ENCODE peak calls at places on chromosome 7, in six cellular contexts. One of them, this sample, is unnamed.

GRCh38 chr7:1087952-1088920 is at the start of gene GPER1:
- DNase-seq in NCI-H1417: no peak
- DNase-seq in T-helper 2 cell: no peak
- DNase-seq in foreskin fibroblast: peak
- DNase-seq in Ammon's horn: peak
- DNase-seq in cerebellum: peak
- DNase-seq in this sample: no peak

GRCh38 chr7:20776942-20777341 is 9.7 kb downstream of the SP8 start:
- DNase-seq in NCI-H1417: no peak
- DNase-seq in T-helper 2 cell: no peak
- DNase-seq in foreskin fibroblast: no peak
- DNase-seq in Ammon's horn: no peak
- DNase-seq in cerebellum: no peak
- DNase-seq in this sample: no peak

GRCh38 chr7:78134256-78134655 is 335.7 kb downstream of the PHTF2 start:
- DNase-seq in NCI-H1417: peak
- DNase-seq in T-helper 2 cell: no peak
- DNase-seq in foreskin fibroblast: peak
- DNase-seq in Ammon's horn: no peak
- DNase-seq in cerebellum: no peak
- DNase-seq in this sample: peak

GRCh38 chr7:115734643-115735042 is 295.9 kb downstream of the TFEC start:
- DNase-seq in NCI-H1417: peak
- DNase-seq in T-helper 2 cell: no peak
- DNase-seq in foreskin fibroblast: no peak
- DNase-seq in Ammon's horn: no peak
- DNase-seq in cerebellum: no peak
- DNase-seq in this sample: no peak

GRCh38 chr7:80537091-80537490 is 25.2 kb upstream of the GNAT3 start:
- DNase-seq in NCI-H1417: no peak
- DNase-seq in T-helper 2 cell: no peak
- DNase-seq in foreskin fibroblast: no peak
- DNase-seq in Ammon's horn: no peak
- DNase-seq in cerebellum: no peak
- DNase-seq in this sample: no peak

GRCh38 chr7:70092314-70093303 is 494.3 kb downstream of the AUTS2 start:
- DNase-seq in NCI-H1417: peak
- DNase-seq in T-helper 2 cell: no peak
- DNase-seq in foreskin fibroblast: no peak
- DNase-seq in Ammon's horn: peak
- DNase-seq in cerebellum: no peak
- DNase-seq in this sample: peak

GRCh38 chr7:27923308-27923980 is 183.5 kb downstream of the TAX1BP1 start:
- DNase-seq in NCI-H1417: no peak
- DNase-seq in T-helper 2 cell: no peak
- DNase-seq in foreskin fibroblast: no peak
- DNase-seq in Ammon's horn: no peak
- DNase-seq in cerebellum: no peak
- DNase-seq in this sample: peak

GRCh38 chr7:149245244-149245643 is 5.8 kb downstream of the ZNF212 start:
- DNase-seq in NCI-H1417: no peak
- DNase-seq in T-helper 2 cell: no peak
- DNase-seq in foreskin fibroblast: no peak
- DNase-seq in Ammon's horn: no peak
- DNase-seq in cerebellum: no peak
- DNase-seq in this sample: no peak

GRCh38 chr7:122674502-122674901 is 24.4 kb downstream of the RNF133 start:
- DNase-seq in NCI-H1417: no peak
- DNase-seq in T-helper 2 cell: no peak
- DNase-seq in foreskin fibroblast: no peak
- DNase-seq in Ammon's horn: peak
- DNase-seq in cerebellum: peak
- DNase-seq in this sample: no peak

GRCh38 chr7:136925556-136925955 is 57.1 kb downstream of the CHRM2 start:
- DNase-seq in NCI-H1417: no peak
- DNase-seq in T-helper 2 cell: no peak
- DNase-seq in foreskin fibroblast: no peak
- DNase-seq in Ammon's horn: no peak
- DNase-seq in cerebellum: no peak
- DNase-seq in this sample: no peak

GRCh38 chr7:89334785-89335184 is 539.2 kb upstream of the TEX47 start:
- DNase-seq in NCI-H1417: no peak
- DNase-seq in T-helper 2 cell: no peak
- DNase-seq in foreskin fibroblast: no peak
- DNase-seq in Ammon's horn: no peak
- DNase-seq in cerebellum: no peak
- DNase-seq in this sample: no peak

GRCh38 chr7:49791089-49791741 is 17.8 kb downstream of the VWC2 start:
- DNase-seq in NCI-H1417: no peak
- DNase-seq in T-helper 2 cell: no peak
- DNase-seq in foreskin fibroblast: no peak
- DNase-seq in Ammon's horn: peak
- DNase-seq in cerebellum: peak
- DNase-seq in this sample: peak

GRCh38 chr7:27107391-27107900 is 5.0 kb upstream of the HOXA2 start:
- DNase-seq in NCI-H1417: no peak
- DNase-seq in T-helper 2 cell: no peak
- DNase-seq in foreskin fibroblast: no peak
- DNase-seq in Ammon's horn: no peak
- DNase-seq in cerebellum: no peak
- DNase-seq in this sample: no peak